ENCODE peak calls at places on chromosomes 3 and 15, in nine cellular contexts. One of them, this sample, is unnamed.
A peak's percentile ranks its signal among the peaks of the same experiment; 100 is the strongest.

GRCh38 chr3:197224034-197224444 is 74.4 kb downstream of the DLG1 start:
- DNase-seq in hepatocyte: peak; percentile 61
- DNase-seq in AG04450: peak; percentile 30
- DNase-seq in astrocyte: peak; percentile 44
- DNase-seq in CD8-positive, alpha-beta T cell: no peak
- DNase-seq in fibroblast of lung: peak; percentile 72
- DNase-seq in right lobe of liver: no peak
- DNase-seq in Panc1: peak; percentile 18
- DNase-seq in HepG2: peak; percentile 56
- DNase-seq in this sample: peak; percentile 37

GRCh38 chr3:105538483-105538882 is 171.8 kb downstream of the ALCAM start:
- DNase-seq in hepatocyte: no peak
- DNase-seq in AG04450: no peak
- DNase-seq in astrocyte: no peak
- DNase-seq in CD8-positive, alpha-beta T cell: no peak
- DNase-seq in fibroblast of lung: no peak
- DNase-seq in right lobe of liver: no peak
- DNase-seq in Panc1: no peak
- DNase-seq in HepG2: no peak
- DNase-seq in this sample: no peak

GRCh38 chr15:84947947-84948830 is 33.5 kb upstream of the PDE8A start:
- DNase-seq in hepatocyte: no peak
- DNase-seq in AG04450: peak; percentile 77
- DNase-seq in astrocyte: peak; percentile 96
- DNase-seq in CD8-positive, alpha-beta T cell: no peak
- DNase-seq in fibroblast of lung: peak; percentile 98
- DNase-seq in right lobe of liver: no peak
- DNase-seq in Panc1: no peak
- DNase-seq in HepG2: no peak
- DNase-seq in this sample: peak; percentile 77

GRCh38 chr3:57815034-57815433 is 58.9 kb downstream of the SLMAP start:
- DNase-seq in hepatocyte: no peak
- DNase-seq in AG04450: no peak
- DNase-seq in astrocyte: no peak
- DNase-seq in CD8-positive, alpha-beta T cell: peak; percentile 32
- DNase-seq in fibroblast of lung: no peak
- DNase-seq in right lobe of liver: no peak
- DNase-seq in Panc1: no peak
- DNase-seq in HepG2: no peak
- DNase-seq in this sample: no peak

GRCh38 chr3:21170964-21171363 is 580.0 kb downstream of the ZNF385D start:
- DNase-seq in hepatocyte: peak; percentile 40
- DNase-seq in AG04450: no peak
- DNase-seq in astrocyte: no peak
- DNase-seq in CD8-positive, alpha-beta T cell: no peak
- DNase-seq in fibroblast of lung: peak; percentile 9
- DNase-seq in right lobe of liver: no peak
- DNase-seq in Panc1: peak; percentile 4
- DNase-seq in HepG2: no peak
- DNase-seq in this sample: peak; percentile 21

GRCh38 chr3:138381413-138381901 is 33.1 kb downstream of the MRAS start:
- DNase-seq in hepatocyte: no peak
- DNase-seq in AG04450: no peak
- DNase-seq in astrocyte: peak; percentile 62
- DNase-seq in CD8-positive, alpha-beta T cell: no peak
- DNase-seq in fibroblast of lung: peak; percentile 9
- DNase-seq in right lobe of liver: no peak
- DNase-seq in Panc1: no peak
- DNase-seq in HepG2: no peak
- DNase-seq in this sample: no peak

GRCh38 chr3:58334013-58334321 is 1.3 kb downstream of the PXK start:
- DNase-seq in hepatocyte: no peak
- DNase-seq in AG04450: no peak
- DNase-seq in astrocyte: no peak
- DNase-seq in CD8-positive, alpha-beta T cell: no peak
- DNase-seq in fibroblast of lung: no peak
- DNase-seq in right lobe of liver: no peak
- DNase-seq in Panc1: no peak
- DNase-seq in HepG2: peak; percentile 70
- DNase-seq in this sample: no peak

GRCh38 chr15:36798366-36798765 is 218.9 kb downstream of the CDIN1 start:
- DNase-seq in hepatocyte: no peak
- DNase-seq in AG04450: no peak
- DNase-seq in astrocyte: peak; percentile 75
- DNase-seq in CD8-positive, alpha-beta T cell: no peak
- DNase-seq in fibroblast of lung: no peak
- DNase-seq in right lobe of liver: no peak
- DNase-seq in Panc1: no peak
- DNase-seq in HepG2: no peak
- DNase-seq in this sample: no peak

GRCh38 chr3:29475854-29476253 is 195.0 kb downstream of the RBMS3 start:
- DNase-seq in hepatocyte: no peak
- DNase-seq in AG04450: no peak
- DNase-seq in astrocyte: no peak
- DNase-seq in CD8-positive, alpha-beta T cell: no peak
- DNase-seq in fibroblast of lung: no peak
- DNase-seq in right lobe of liver: no peak
- DNase-seq in Panc1: no peak
- DNase-seq in HepG2: no peak
- DNase-seq in this sample: no peak

GRCh38 chr15:58182460-58183163 is 44.4 kb downstream of the AQP9 start:
- DNase-seq in hepatocyte: peak; percentile 69
- DNase-seq in AG04450: peak; percentile 20
- DNase-seq in astrocyte: peak; percentile 7
- DNase-seq in CD8-positive, alpha-beta T cell: no peak
- DNase-seq in fibroblast of lung: peak; percentile 64
- DNase-seq in right lobe of liver: no peak
- DNase-seq in Panc1: peak; percentile 32
- DNase-seq in HepG2: peak; percentile 37
- DNase-seq in this sample: peak; percentile 45

GRCh38 chr3:98971183-98971681 is 69.7 kb upstream of the DCBLD2 start:
- DNase-seq in hepatocyte: no peak
- DNase-seq in AG04450: no peak
- DNase-seq in astrocyte: peak; percentile 98
- DNase-seq in CD8-positive, alpha-beta T cell: no peak
- DNase-seq in fibroblast of lung: peak; percentile 53
- DNase-seq in right lobe of liver: no peak
- DNase-seq in Panc1: no peak
- DNase-seq in HepG2: peak; percentile 51
- DNase-seq in this sample: peak; percentile 96

GRCh38 chr15:57134877-57135276 is 216.4 kb downstream of the TCF12 start:
- DNase-seq in hepatocyte: no peak
- DNase-seq in AG04450: no peak
- DNase-seq in astrocyte: peak; percentile 20
- DNase-seq in CD8-positive, alpha-beta T cell: no peak
- DNase-seq in fibroblast of lung: no peak
- DNase-seq in right lobe of liver: no peak
- DNase-seq in Panc1: no peak
- DNase-seq in HepG2: no peak
- DNase-seq in this sample: no peak

GRCh38 chr15:57130956-57131355 is 212.5 kb downstream of the TCF12 start:
- DNase-seq in hepatocyte: no peak
- DNase-seq in AG04450: no peak
- DNase-seq in astrocyte: no peak
- DNase-seq in CD8-positive, alpha-beta T cell: no peak
- DNase-seq in fibroblast of lung: no peak
- DNase-seq in right lobe of liver: no peak
- DNase-seq in Panc1: no peak
- DNase-seq in HepG2: no peak
- DNase-seq in this sample: no peak

GRCh38 chr15:57133127-57133968 is 214.9 kb downstream of the TCF12 start:
- DNase-seq in hepatocyte: no peak
- DNase-seq in AG04450: no peak
- DNase-seq in astrocyte: peak; percentile 78
- DNase-seq in CD8-positive, alpha-beta T cell: no peak
- DNase-seq in fibroblast of lung: no peak
- DNase-seq in right lobe of liver: no peak
- DNase-seq in Panc1: no peak
- DNase-seq in HepG2: no peak
- DNase-seq in this sample: no peak

GRCh38 chr15:57138260-57138895 is 219.9 kb downstream of the TCF12 start:
- DNase-seq in hepatocyte: peak; percentile 71
- DNase-seq in AG04450: no peak
- DNase-seq in astrocyte: peak; percentile 75
- DNase-seq in CD8-positive, alpha-beta T cell: no peak
- DNase-seq in fibroblast of lung: peak; percentile 80
- DNase-seq in right lobe of liver: no peak
- DNase-seq in Panc1: peak; percentile 36
- DNase-seq in HepG2: peak; percentile 34
- DNase-seq in this sample: peak; percentile 41

GRCh38 chr15:57135800-57136199 is 217.4 kb downstream of the TCF12 start:
- DNase-seq in hepatocyte: no peak
- DNase-seq in AG04450: no peak
- DNase-seq in astrocyte: no peak
- DNase-seq in CD8-positive, alpha-beta T cell: no peak
- DNase-seq in fibroblast of lung: no peak
- DNase-seq in right lobe of liver: no peak
- DNase-seq in Panc1: no peak
- DNase-seq in HepG2: no peak
- DNase-seq in this sample: no peak
- H3K4me3 ChIP-seq in hepatocyte: no peak overlapping the region
- H3K4me3 ChIP-seq in AG04450: no peak overlapping the region
- H3K4me3 ChIP-seq in astrocyte: no peak overlapping the region
- H3K4me3 ChIP-seq in CD8-positive, alpha-beta T cell: no peak overlapping the region
- H3K4me3 ChIP-seq in fibroblast of lung: no peak overlapping the region
- H3K4me3 ChIP-seq in right lobe of liver: no peak overlapping the region
- H3K4me3 ChIP-seq in Panc1: no peak overlapping the region
- H3K4me3 ChIP-seq in HepG2: no peak overlapping the region
- H3K4me3 ChIP-seq in this sample: no peak overlapping the region

GRCh38 chr15:69121198-69121828 is 39.1 kb upstream of the GLCE start:
- DNase-seq in hepatocyte: no peak
- DNase-seq in AG04450: no peak
- DNase-seq in astrocyte: no peak
- DNase-seq in CD8-positive, alpha-beta T cell: no peak
- DNase-seq in fibroblast of lung: no peak
- DNase-seq in right lobe of liver: no peak
- DNase-seq in Panc1: no peak
- DNase-seq in HepG2: no peak
- DNase-seq in this sample: no peak
- TF ChIP-seq CTCF in hepatocyte: no peak
- TF ChIP-seq CTCF in AG04450: no peak
- TF ChIP-seq CTCF in astrocyte: no peak
- TF ChIP-seq CTCF in CD8-positive, alpha-beta T cell: no peak
- TF ChIP-seq CTCF in fibroblast of lung: no peak
- TF ChIP-seq CTCF in right lobe of liver: no peak
- TF ChIP-seq CTCF in Panc1: no peak
- TF ChIP-seq CTCF in HepG2: no peak
- TF ChIP-seq CTCF in this sample: no peak

DNA sequence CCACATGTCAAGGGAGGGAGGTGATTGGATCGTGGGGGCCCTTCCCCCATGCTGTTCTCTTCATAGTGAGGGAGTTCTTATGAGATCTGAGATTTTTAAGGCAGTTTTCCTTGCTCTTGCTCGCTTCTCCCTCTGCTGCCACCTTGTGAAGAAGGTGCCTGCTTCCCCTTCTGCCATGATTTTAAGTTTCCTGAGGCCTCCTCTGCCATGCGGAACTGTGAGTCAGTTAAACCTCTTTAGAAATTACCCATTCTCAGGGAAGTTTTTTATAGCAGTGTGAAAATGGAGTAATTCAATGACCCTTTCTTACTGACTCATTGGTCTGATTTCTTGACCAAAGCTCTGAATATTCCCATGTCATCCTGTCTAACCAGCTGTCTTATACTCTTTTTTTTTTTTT is 484.4 kb upstream of the TPRG1 start:
- DNase-seq in hepatocyte: no peak
- DNase-seq in AG04450: no peak
- DNase-seq in astrocyte: peak; percentile 85
- DNase-seq in CD8-positive, alpha-beta T cell: no peak
- DNase-seq in fibroblast of lung: peak; percentile 65
- DNase-seq in right lobe of liver: no peak
- DNase-seq in Panc1: no peak
- DNase-seq in HepG2: no peak
- DNase-seq in this sample: peak; percentile 57
- H3K27ac ChIP-seq in hepatocyte: peak overlapping the region; percentile 1
- H3K27ac ChIP-seq in AG04450: no peak overlapping the region
- H3K27ac ChIP-seq in astrocyte: peak overlapping the region; percentile 59
- H3K27ac ChIP-seq in CD8-positive, alpha-beta T cell: no peak overlapping the region
- H3K27ac ChIP-seq in fibroblast of lung: no peak overlapping the region
- H3K27ac ChIP-seq in right lobe of liver: no peak overlapping the region
- H3K27ac ChIP-seq in Panc1: no peak overlapping the region
- H3K27ac ChIP-seq in HepG2: no peak overlapping the region
- H3K27ac ChIP-seq in this sample: no peak overlapping the region

DNA sequence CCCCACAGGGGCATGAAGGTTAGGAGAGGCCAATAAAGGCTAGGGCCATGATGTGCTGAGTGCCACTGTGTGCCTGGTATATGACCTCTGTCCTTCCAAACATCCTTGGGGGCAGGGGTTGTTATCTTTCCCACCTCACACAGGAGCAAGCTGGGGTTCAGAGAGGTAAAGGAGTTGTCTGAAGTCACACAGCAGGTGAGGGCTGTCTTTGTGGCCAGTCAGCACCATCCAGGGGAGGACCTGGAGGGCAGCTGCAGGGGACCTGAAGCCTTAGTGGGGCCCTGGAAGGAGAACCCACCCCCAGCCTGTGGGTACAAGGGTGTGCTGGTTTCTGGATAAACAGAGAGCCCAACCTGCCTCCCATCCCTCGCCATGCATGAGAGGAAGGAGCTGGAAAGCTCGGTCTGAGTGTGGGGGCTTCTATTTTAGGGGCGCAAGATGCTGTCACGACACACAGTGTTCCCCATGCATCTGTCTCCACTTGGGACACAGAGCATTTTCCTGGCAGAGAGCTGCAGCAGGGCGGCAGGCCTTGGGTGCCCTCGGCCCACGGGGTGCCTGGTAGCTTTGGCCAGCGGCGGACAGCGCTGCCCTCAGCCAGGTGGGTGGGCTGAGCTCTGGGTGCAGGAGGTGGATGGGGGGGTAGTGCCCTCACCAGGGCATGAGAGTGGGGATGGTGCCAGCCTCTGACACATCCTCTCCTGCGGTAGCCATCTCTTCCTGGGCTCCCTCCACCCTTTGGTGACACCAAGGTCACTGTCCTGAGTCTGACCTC is 14.7 kb downstream of the IQSEC1 start:
- DNase-seq in hepatocyte: no peak
- DNase-seq in AG04450: no peak
- DNase-seq in astrocyte: no peak
- DNase-seq in CD8-positive, alpha-beta T cell: no peak
- DNase-seq in fibroblast of lung: no peak
- DNase-seq in right lobe of liver: no peak
- DNase-seq in Panc1: no peak
- DNase-seq in HepG2: no peak
- DNase-seq in this sample: no peak
- H3K4me3 ChIP-seq in hepatocyte: no peak overlapping the region
- H3K4me3 ChIP-seq in AG04450: no peak overlapping the region
- H3K4me3 ChIP-seq in astrocyte: no peak overlapping the region
- H3K4me3 ChIP-seq in CD8-positive, alpha-beta T cell: no peak overlapping the region
- H3K4me3 ChIP-seq in fibroblast of lung: no peak overlapping the region
- H3K4me3 ChIP-seq in right lobe of liver: no peak overlapping the region
- H3K4me3 ChIP-seq in Panc1: no peak overlapping the region
- H3K4me3 ChIP-seq in HepG2: no peak overlapping the region
- H3K4me3 ChIP-seq in this sample: no peak overlapping the region

DNA sequence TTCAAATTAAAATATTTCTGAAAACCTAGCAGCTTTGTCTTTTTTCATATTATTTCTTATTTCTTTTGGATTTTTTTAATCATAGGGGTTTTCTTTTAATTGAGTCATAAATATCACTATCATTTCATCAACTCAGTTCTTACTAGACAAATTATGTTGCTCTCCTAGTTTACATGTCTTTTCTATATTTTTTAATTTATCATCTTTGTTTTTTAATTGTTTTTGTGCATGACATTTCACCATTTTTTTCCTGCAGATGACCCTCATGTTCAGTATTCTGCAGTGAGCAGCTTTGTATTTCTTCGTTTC is 89.9 kb downstream of the RASA2 start:
- DNase-seq in hepatocyte: no peak
- DNase-seq in AG04450: no peak
- DNase-seq in astrocyte: no peak
- DNase-seq in CD8-positive, alpha-beta T cell: no peak
- DNase-seq in fibroblast of lung: no peak
- DNase-seq in right lobe of liver: no peak
- DNase-seq in Panc1: no peak
- DNase-seq in HepG2: no peak
- DNase-seq in this sample: no peak
- TF ChIP-seq CTCF in hepatocyte: no peak
- TF ChIP-seq CTCF in AG04450: no peak
- TF ChIP-seq CTCF in astrocyte: no peak
- TF ChIP-seq CTCF in CD8-positive, alpha-beta T cell: peak; percentile 33
- TF ChIP-seq CTCF in fibroblast of lung: no peak
- TF ChIP-seq CTCF in right lobe of liver: no peak
- TF ChIP-seq CTCF in Panc1: peak; percentile 42
- TF ChIP-seq CTCF in HepG2: no peak
- TF ChIP-seq CTCF in this sample: no peak

This sample was measured in mammary epithelial cell.